ENCODE peak calls at places on chromosomes 5 and 9, in four cellular contexts. D is left lobe of liver, Z is cerebellum, M is foreskin fibroblast. P is an unnamed sample.

GRCh38 chr9:34413229-34413852 is 36.6 kb upstream of the MYORG start:
- DNase-seq in D (no peak), Z (no peak), M (peak; percentile 72), P (no peak)

GRCh38 chr9:134556531-134557068 is 85.0 kb upstream of the COL5A1 start:
- DNase-seq in D (no peak), Z (no peak), M (peak; percentile 88), P (peak; percentile 60)

GRCh38 chr9:10674586-10674985 is 61.8 kb upstream of the PTPRD start:
- DNase-seq in D (no peak), Z (no peak), M (no peak), P (no peak)

GRCh38 chr5:39943811-39944210 is 519.0 kb upstream of the DAB2 start:
- DNase-seq in D (no peak), Z (no peak), M (peak; percentile 60), P (no peak)

GRCh38 chr9:3576358-3576757 is 50.6 kb upstream of the RFX3 start:
- DNase-seq in D (no peak), Z (no peak), M (no peak), P (no peak)

GRCh38 chr5:111755942-111756353 is 1.0 kb downstream of the NREP start:
- DNase-seq in D (no peak), Z (peak; percentile 63), M (peak; percentile 61), P (no peak)

GRCh38 chr9:23123048-23123632 is 676.5 kb downstream of the DMRTA1 start:
- DNase-seq in D (no peak), Z (peak; percentile 13), M (no peak), P (no peak)

GRCh38 chr5:9863486-9863885 is 233.3 kb upstream of the TAS2R1 start:
- DNase-seq in D (no peak), Z (no peak), M (no peak), P (no peak)

GRCh38 chr5:122977306-122977705 is 59.2 kb downstream of the PPIC start:
- DNase-seq in D (no peak), Z (no peak), M (no peak), P (no peak)

GRCh38 chr9:87212563-87213154 is 265.4 kb upstream of the GAS1 start:
- DNase-seq in D (no peak), Z (no peak), M (no peak), P (no peak)

GRCh38 chr9:37944671-37945481 is 40.9 kb upstream of the SLC25A51 start:
- DNase-seq in D (no peak), Z (no peak), M (peak; percentile 52), P (no peak)

P was measured in coronary artery.